ENCODE peak calls at places on chromosomes 13 and 19, in five cellular contexts. A, Q, N, C and I are unnamed samples.

GRCh38 chr19:15197275-15198005 is 3.4 kb downstream of the NOTCH3 start:
- DNase-seq in A (peak), Q (no peak), N (no peak), C (no peak), I (no peak)

GRCh38 chr13:22144806-22145205 is 473.9 kb downstream of the FGF9 start:
- DNase-seq in A (no peak), Q (no peak), N (no peak), C (no peak), I (no peak)

GRCh38 chr19:32677657-32678056 is 2.0 kb downstream of the RGS9BP start:
- DNase-seq in A (no peak), Q (peak), N (no peak), C (no peak), I (no peak)

GRCh38 chr19:23071087-23071511 is 45.7 kb upstream of the ZNF730 start:
- DNase-seq in A (no peak), Q (no peak), N (no peak), C (no peak), I (no peak)

GRCh38 chr13:42707003-42707402 is 74.4 kb upstream of the FAM216B start:
- DNase-seq in A (no peak), Q (no peak), N (no peak), C (no peak), I (no peak)

GRCh38 chr13:95237310-95237870 is 63.9 kb downstream of the ABCC4 start:
- DNase-seq in A (no peak), Q (no peak), N (no peak), C (no peak), I (no peak)

GRCh38 chr19:30226464-30227070 is 145.6 kb upstream of the ZNF536 start:
- DNase-seq in A (no peak), Q (no peak), N (no peak), C (no peak), I (no peak)

GRCh38 chr13:108629353-108629752 is at the start of gene MYO16:
- DNase-seq in A (no peak), Q (peak), N (no peak), C (no peak), I (no peak)

GRCh38 chr19:55253842-55254624 is 4.8 kb downstream of the PPP6R1 start:
- DNase-seq in A (peak), Q (no peak), N (no peak), C (peak), I (peak)

GRCh38 chr13:61918841-61919240 is 503.2 kb upstream of the PCDH20 start:
- DNase-seq in A (no peak), Q (no peak), N (no peak), C (no peak), I (no peak)

GRCh38 chr19:1445185-1445931 is 4.6 kb upstream of the APC2 start:
- DNase-seq in A (no peak), Q (peak), N (peak), C (peak), I (peak)

GRCh38 chr19:42412223-42412622 is 15.0 kb downstream of the LIPE start:
- DNase-seq in A (no peak), Q (no peak), N (no peak), C (no peak), I (no peak)

GRCh38 chr19:37977992-37978391 is 71.0 kb downstream of the SIPA1L3 start:
- DNase-seq in A (no peak), Q (no peak), N (peak), C (no peak), I (no peak)

GRCh38 chr19:38837656-38838121 is 6.1 kb upstream of the ECH1 start:
- DNase-seq in A (no peak), Q (no peak), N (peak), C (no peak), I (no peak)

GRCh38 chr19:38949580-38950367 is 19.0 kb downstream of the MRPS12 start:
- DNase-seq in A (no peak), Q (peak), N (peak), C (peak), I (peak)